ENCODE peak calls at places on chromosome 18, in six cellular contexts. V, Y, G, E, A and P are unnamed samples.

GRCh38 chr18:27780061-27780740 is 396.7 kb downstream of the CDH2 start:
- DNase-seq in G (no peak), A (no peak), V (no peak), E (no peak), Y (no peak), P (no peak)

GRCh38 chr18:63961430-63961980 is 8.4 kb upstream of the SERPINB8 start:
- DNase-seq in G (no peak), A (no peak), E (no peak), V (no peak), Y (no peak), P (no peak)

GRCh38 chr18:79928563-79928960 is 22.9 kb downstream of the SLC66A2 start:
- DNase-seq in G (no peak), V (no peak), Y (no peak), A (no peak), E (no peak), P (no peak)

GRCh38 chr18:2395427-2396161 is 175.7 kb downstream of the METTL4 start:
- DNase-seq in E (no peak), Y (no peak), V (no peak), G (no peak), A (no peak), P (no peak)

GRCh38 chr18:53153281-53153680 is 813.3 kb downstream of the DCC start:
- DNase-seq in A (no peak), E (no peak), Y (no peak), G (no peak), V (no peak), P (no peak)

GRCh38 chr18:45480219-45481015 is 134.9 kb upstream of the SLC14A2 start:
- DNase-seq in V (no peak), Y (no peak), E (no peak), A (no peak), G (no peak), P (no peak)

GRCh38 chr18:79798999-79799370 is 1.2 kb downstream of the KCNG2 start:
- DNase-seq in A (no peak), V (no peak), Y (no peak), E (peak; percentile 69), G (no peak), P (no peak)

GRCh38 chr18:40877096-40877495 is 1077.9 kb upstream of the PIK3C3 start:
- DNase-seq in E (no peak), Y (no peak), G (peak; percentile 97), A (no peak), V (no peak), P (no peak)

GRCh38 chr18:37019157-37019571 is 190.2 kb downstream of the KIAA1328 start:
- DNase-seq in Y (no peak), V (no peak), A (no peak), G (peak; percentile 11), E (no peak), P (no peak)

GRCh38 chr18:5630057-5630765 is 86.4 kb upstream of the EPB41L3 start:
- DNase-seq in E (peak; percentile 94), Y (peak; percentile 79), V (peak; percentile 74), G (peak; percentile 41), A (peak; percentile 78), P (peak; percentile 66)

GRCh38 chr18:33560686-33561370 is 17.2 kb upstream of the ASXL3 start:
- DNase-seq in V (no peak), Y (no peak), G (peak; percentile 50), A (no peak), E (no peak), P (no peak)

GRCh38 chr18:58596265-58596681 is 32.6 kb downstream of the ALPK2 start:
- DNase-seq in G (no peak), V (no peak), Y (no peak), A (no peak), E (no peak), P (no peak)

GRCh38 chr18:58495634-58496033 is 133.3 kb downstream of the ALPK2 start:
- DNase-seq in Y (no peak), E (no peak), G (no peak), A (no peak), V (no peak), P (no peak)

GRCh38 chr18:49812321-49813070 is 837 bp downstream of the ACAA2 start:
- DNase-seq in E (no peak), A (no peak), Y (no peak), G (peak; percentile 15), V (no peak), P (no peak)

GRCh38 chr18:37636831-37637230 is 71.2 kb upstream of the CELF4 start:
- DNase-seq in G (no peak), E (no peak), Y (no peak), A (no peak), V (no peak), P (no peak)

GRCh38 chr18:77271720-77272481 is 22.3 kb downstream of the GALR1 start:
- DNase-seq in A (no peak), E (no peak), G (peak; percentile 42), Y (no peak), V (no peak), P (no peak)

GRCh38 chr18:8657873-8658521 is 47.4 kb upstream of the MTCL1 start:
- DNase-seq in Y (no peak), G (peak; percentile 32), V (no peak), A (no peak), E (no peak), P (no peak)

GRCh38 chr18:79404567-79404910 is 8.8 kb downstream of the NFATC1 start:
- DNase-seq in V (no peak), A (no peak), G (no peak), Y (peak; percentile 19), E (peak; percentile 27), P (no peak)

GRCh38 chr18:74517236-74517630 is 17.1 kb upstream of the CNDP1 start:
- DNase-seq in E (peak; percentile 71), V (no peak), A (no peak), G (no peak), Y (no peak), P (no peak)

GRCh38 chr18:43662657-43663056 is 385.4 kb upstream of the SYT4 start:
- DNase-seq in G (peak; percentile 93), Y (no peak), V (no peak), A (no peak), E (no peak), P (no peak)

GRCh38 chr18:77361382-77361781 is 111.7 kb downstream of the GALR1 start:
- DNase-seq in Y (no peak), A (no peak), V (no peak), E (no peak), G (no peak), P (no peak)

GRCh38 chr18:74945774-74946545 is 263.0 kb downstream of the PTGR3 start:
- DNase-seq in A (no peak), V (no peak), E (no peak), Y (no peak), G (peak; percentile 62), P (no peak)

GRCh38 chr18:449374-449773 is 51.1 kb downstream of the COLEC12 start:
- DNase-seq in Y (no peak), V (no peak), E (no peak), G (no peak), A (no peak), P (no peak)

GRCh38 chr18:28079883-28080282 is 97.0 kb downstream of the CDH2 start:
- DNase-seq in Y (no peak), V (no peak), A (no peak), G (no peak), E (no peak), P (no peak)

GRCh38 chr18:46497129-46497528 is 159.9 kb downstream of the LOXHD1 start:
- DNase-seq in A (no peak), E (no peak), V (no peak), Y (no peak), G (no peak), P (no peak)

GRCh38 chr18:68944826-68945225 is 146.9 kb downstream of the CCDC102B start:
- DNase-seq in E (no peak), G (no peak), Y (no peak), A (no peak), V (no peak), P (no peak)
- H3K27ac ChIP-seq in E (no peak overlapping the region), G (no peak overlapping the region), Y (no peak overlapping the region), A (no peak overlapping the region), V (no peak overlapping the region), P (no peak overlapping the region)

GRCh38 chr18:56650056-56650455 is 1.1 kb upstream of the WDR7 start:
- DNase-seq in G (peak; percentile 43), Y (no peak), A (no peak), E (no peak), V (no peak), P (no peak)

GRCh38 chr18:56652802-56653201 is 1.6 kb downstream of the WDR7 start:
- DNase-seq in V (no peak), A (no peak), G (no peak), Y (no peak), E (no peak), P (no peak)

GRCh38 chr18:56651771-56652092 is 573 bp downstream of the WDR7 start:
- DNase-seq in A (no peak), G (no peak), Y (no peak), V (no peak), E (no peak), P (no peak)

GRCh38 chr18:56648307-56648706 is 2.9 kb upstream of the WDR7 start:
- DNase-seq in G (no peak), V (no peak), E (no peak), Y (no peak), A (no peak), P (no peak)

GRCh38 chr18:56650944-56651770 is at the start of gene WDR7:
- DNase-seq in G (peak; percentile 98), Y (peak; percentile 95), V (peak; percentile 99), A (peak; percentile 97), E (peak; percentile 94), P (peak; percentile 91)
- H3K27ac ChIP-seq in G (peak within 1 kb of the TSS; percentile 75), Y (peak within 1 kb of the TSS; percentile 68), V (peak within 1 kb of the TSS; percentile 81), A (peak within 1 kb of the TSS; percentile 81), E (peak within 1 kb of the TSS; percentile 63), P (peak within 1 kb of the TSS; percentile 89)

DNA sequence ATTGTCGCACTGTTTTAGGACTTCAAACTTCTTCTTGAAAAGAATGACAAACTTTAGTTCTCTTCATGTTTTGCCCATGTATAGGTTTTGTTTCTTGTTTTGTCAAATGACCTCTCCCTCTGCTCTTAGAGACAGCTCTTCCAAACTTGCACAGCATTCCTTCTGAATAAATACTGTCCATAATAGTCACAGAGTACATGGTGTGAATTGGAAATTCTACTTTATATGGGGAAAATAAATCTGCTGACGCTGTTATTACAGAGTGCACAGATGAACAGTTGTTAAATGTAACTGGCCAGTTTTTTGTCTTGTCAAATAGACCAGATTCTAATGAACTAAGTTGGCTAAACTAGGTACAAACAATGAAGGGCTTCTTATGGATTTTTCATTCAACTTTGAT is 115.9 kb upstream of the DTNA start:
- DNase-seq in A (no peak), V (no peak), G (no peak), E (no peak), Y (no peak), P (no peak)
- H3K27ac ChIP-seq in A (peak overlapping the region; percentile 83), V (peak overlapping the region; percentile 73), G (no peak overlapping the region), E (no peak overlapping the region), Y (no peak overlapping the region), P (peak overlapping the region; percentile 67)

GRCh38 chr18:75962177-75962576 is 532.9 kb downstream of the ZNF516 start:
- DNase-seq in V (no peak), A (no peak), Y (no peak), G (no peak), E (no peak), P (no peak)

GRCh38 chr18:75970212-75970611 is 524.8 kb downstream of the ZNF516 start:
- DNase-seq in V (no peak), E (no peak), Y (no peak), A (no peak), G (no peak), P (no peak)

DNA sequence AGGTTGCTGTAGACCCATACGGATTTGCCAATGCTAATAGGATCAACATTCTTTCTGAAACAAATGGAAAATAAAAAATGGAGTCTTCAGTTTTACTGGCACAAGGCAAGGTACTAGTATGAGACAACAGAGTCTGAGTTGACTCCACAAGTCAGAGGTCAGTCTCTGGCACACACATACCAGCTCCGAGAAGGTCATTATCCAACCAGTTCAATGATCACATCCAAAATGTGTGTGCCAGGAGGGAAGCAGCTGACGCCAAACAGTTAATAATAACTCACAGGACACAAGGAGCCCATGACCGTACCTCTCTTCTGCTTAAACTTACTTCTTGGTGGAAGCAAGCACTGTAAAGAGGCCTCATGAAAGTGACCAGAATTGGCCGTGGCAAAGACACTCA is 528.6 kb downstream of the ZNF516 start:
- DNase-seq in G (no peak), E (no peak), A (no peak), Y (no peak), V (no peak), P (no peak)
- H3K27ac ChIP-seq in G (no peak overlapping the region), E (no peak overlapping the region), A (no peak overlapping the region), Y (no peak overlapping the region), V (no peak overlapping the region), P (no peak overlapping the region)